ENCODE peak calls at places on chromosomes 12 and 14, in seven cellular contexts. I is tibial artery, H is sigmoid colon, R is cardiac muscle cell, L is stomach, Z is adrenal gland, A is psoas muscle. O is an unnamed sample.

GRCh38 chr12:44876554-44877275 is 600 bp upstream of the NELL2 start:
- DNase-seq in L (no peak), A (peak; percentile 45), R (peak; percentile 30), I (no peak), Z (peak; percentile 3), H (no peak), O (peak; percentile 38)

GRCh38 chr12:69490920-69491643 is 20.9 kb downstream of the FRS2 start:
- DNase-seq in R (no peak), H (no peak), Z (no peak), A (no peak), L (no peak), I (no peak), O (no peak)

GRCh38 chr14:90656986-90657385 is 159.2 kb downstream of the TTC7B start:
- DNase-seq in H (no peak), I (no peak), L (no peak), R (no peak), A (no peak), Z (no peak), O (no peak)

GRCh38 chr14:90419200-90419599 is 22.4 kb downstream of the CALM1 start:
- DNase-seq in Z (peak; percentile 88), A (peak; percentile 82), I (peak; percentile 79), L (peak; percentile 74), R (peak; percentile 95), H (peak; percentile 93), O (peak; percentile 61)

GRCh38 chr14:68527329-68527851 is 265.5 kb downstream of the ZFP36L1 start:
- DNase-seq in I (peak; percentile 51), A (no peak), L (peak; percentile 50), Z (no peak), R (no peak), H (no peak), O (no peak)

GRCh38 chr12:93577222-93577621 is 4.7 kb downstream of the SOCS2 start:
- DNase-seq in Z (no peak), L (no peak), A (no peak), R (no peak), H (no peak), I (no peak), O (no peak)

GRCh38 chr12:47828967-47829482 is 9.3 kb upstream of the HDAC7 start:
- DNase-seq in A (peak; percentile 87), H (peak; percentile 96), I (peak; percentile 83), Z (peak; percentile 94), L (peak; percentile 82), R (peak; percentile 86), O (no peak)

GRCh38 chr14:99779751-99780150 is 13.5 kb upstream of the EML1 start:
- DNase-seq in R (no peak), H (no peak), A (no peak), Z (no peak), L (no peak), I (no peak), O (no peak)

GRCh38 chr12:56411781-56412639 is 37.2 kb downstream of the TIMELESS start:
- DNase-seq in L (no peak), R (no peak), Z (no peak), I (no peak), H (no peak), A (no peak), O (no peak)

GRCh38 chr12:91007531-91008290 is 2.9 kb upstream of the EPYC start:
- DNase-seq in I (no peak), R (no peak), A (no peak), L (no peak), H (no peak), Z (no peak), O (no peak)

GRCh38 chr14:100785626-100786025 is 40.3 kb upstream of the MEG3 start:
- DNase-seq in R (no peak), I (no peak), Z (peak; percentile 8), L (no peak), A (peak; percentile 18), H (no peak), O (no peak)

GRCh38 chr12:132489078-132489601 is 811 bp upstream of the FBRSL1 start:
- DNase-seq in L (peak; percentile 52), R (no peak), Z (no peak), H (peak; percentile 80), I (no peak), A (no peak), O (peak; percentile 74)

GRCh38 chr12:107490000-107490399 is 195.6 kb upstream of the PWP1 start:
- DNase-seq in A (no peak), L (no peak), Z (no peak), R (no peak), I (no peak), H (no peak), O (no peak)

GRCh38 chr14:50344116-50344775 is 32.1 kb downstream of the DMAC2L start:
- DNase-seq in H (no peak), Z (no peak), L (no peak), A (no peak), I (no peak), R (no peak), O (no peak)

GRCh38 chr12:7046383-7047143 is 14.0 kb upstream of the C1S start:
- DNase-seq in I (no peak), H (no peak), L (no peak), Z (no peak), A (no peak), R (no peak), O (no peak)

GRCh38 chr12:51341259-51342007 is 5.0 kb downstream of the CELA1 start:
- DNase-seq in A (peak; percentile 73), R (peak; percentile 79), I (peak; percentile 70), L (peak; percentile 75), H (peak; percentile 81), Z (peak; percentile 80), O (peak; percentile 73)
- H3K4me3 ChIP-seq in A (peak overlapping the region; percentile 48), R (no peak overlapping the region), I (peak overlapping the region; percentile 3), L (peak overlapping the region; percentile 20), H (peak overlapping the region; percentile 20), Z (no peak overlapping the region), O (peak overlapping the region; percentile 22)

GRCh38 chr12:2619136-2619535 is 175.6 kb upstream of the FKBP4 start:
- DNase-seq in L (no peak), R (no peak), H (no peak), A (no peak), I (no peak), Z (no peak), O (no peak)
- H3K4me1 ChIP-seq in L (no peaks in the 10 kb centered on the region), R (no peaks in the 10 kb centered on the region), H (peaks cover 1% of the 10 kb centered on the region), A (no peaks in the 10 kb centered on the region), I (no peaks in the 10 kb centered on the region), Z (peaks cover 2% of the 10 kb centered on the region), O (no peaks in the 10 kb centered on the region)

GRCh38 chr12:50132505-50133135 is 20.6 kb downstream of the COX14 start:
- DNase-seq in Z (no peak), I (no peak), R (peak; percentile 71), H (no peak), L (no peak), A (no peak), O (no peak)
- H3K4me3 ChIP-seq in Z (no peak overlapping the region), I (no peak overlapping the region), R (no peak overlapping the region), H (no peak overlapping the region), L (no peak overlapping the region), A (no peak overlapping the region), O (no peak overlapping the region)

DNA sequence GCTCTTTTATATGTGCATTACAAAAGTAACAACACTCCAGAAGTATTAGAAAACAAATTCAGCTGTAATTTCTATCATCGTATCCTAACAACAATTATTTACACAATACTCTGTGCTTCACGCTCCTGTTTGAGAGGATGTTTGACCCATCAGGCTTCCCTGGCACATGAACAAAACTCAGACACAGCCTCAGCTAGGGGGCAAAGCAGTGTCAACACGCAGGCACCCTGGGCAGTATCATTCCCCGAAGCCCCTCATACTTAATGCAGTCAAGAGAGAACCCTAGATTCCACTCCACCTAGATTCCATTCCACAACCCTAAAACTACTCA is 15.4 kb downstream of the MANSC1 start:
- DNase-seq in L (peak; percentile 10), A (no peak), Z (no peak), H (no peak), I (no peak), R (no peak), O (no peak)
- H3K4me1 ChIP-seq in L (peaks cover 30% of the 10 kb centered on the region), A (no peaks in the 10 kb centered on the region), Z (peaks cover 12% of the 10 kb centered on the region), H (no peaks in the 10 kb centered on the region), I (no peaks in the 10 kb centered on the region), R (no peaks in the 10 kb centered on the region), O (no peaks in the 10 kb centered on the region)

GRCh38 chr12:67068204-67068731 is 200.9 kb upstream of the CAND1 start:
- DNase-seq in A (no peak), I (no peak), R (no peak), L (no peak), H (no peak), Z (no peak), O (no peak)

GRCh38 chr12:67070307-67070600 is 198.9 kb upstream of the CAND1 start:
- DNase-seq in L (no peak), Z (no peak), I (no peak), R (no peak), A (no peak), H (no peak), O (no peak)

GRCh38 chr12:67070604-67071003 is 198.6 kb upstream of the CAND1 start:
- DNase-seq in A (no peak), Z (no peak), L (no peak), I (no peak), H (no peak), R (no peak), O (no peak)

GRCh38 chr12:67068773-67069450 is 200.2 kb upstream of the CAND1 start:
- DNase-seq in H (peak; percentile 72), I (no peak), Z (peak; percentile 39), A (peak; percentile 52), L (peak; percentile 34), R (peak; percentile 32), O (peak; percentile 50)

GRCh38 chr12:67069451-67070306 is 199.5 kb upstream of the CAND1 start:
- DNase-seq in H (no peak), I (no peak), Z (peak; percentile 12), R (peak; percentile 8), A (peak; percentile 48), L (peak; percentile 41), O (peak; percentile 37)
- H3K4me3 ChIP-seq in H (peak overlapping the region; percentile 76), I (peak overlapping the region; percentile 68), Z (no peak overlapping the region), R (peak overlapping the region; percentile 66), A (peak overlapping the region; percentile 76), L (peak overlapping the region; percentile 79), O (peak overlapping the region; percentile 26)

DNA sequence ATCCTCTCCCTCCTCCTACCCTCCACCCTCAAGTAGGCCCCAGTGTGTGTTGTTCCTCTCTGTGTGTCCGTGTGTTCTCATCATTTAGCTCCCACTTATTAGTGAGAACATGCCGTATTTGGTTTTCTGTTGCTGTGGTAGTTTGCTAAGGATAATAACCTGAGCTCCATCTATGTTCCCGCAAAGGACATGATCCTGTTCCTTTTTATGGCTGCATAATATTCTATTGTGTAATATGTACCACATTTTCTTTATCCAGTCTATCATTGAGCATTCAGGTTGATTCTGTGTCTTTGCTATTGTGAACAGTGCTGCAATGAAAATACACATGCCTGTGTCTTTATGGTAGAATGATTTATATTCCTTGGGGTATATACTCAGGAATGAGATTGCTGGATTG is 30.5 kb downstream of the JDP2 start:
- DNase-seq in Z (no peak), R (no peak), L (no peak), I (no peak), H (no peak), A (no peak), O (no peak)
- H3K4me1 ChIP-seq in Z (peaks cover 34% of the 10 kb centered on the region), R (peaks cover 18% of the 10 kb centered on the region), L (peaks cover 61% of the 10 kb centered on the region), I (no peaks in the 10 kb centered on the region), H (peaks cover 55% of the 10 kb centered on the region), A (peaks cover 72% of the 10 kb centered on the region), O (no peaks in the 10 kb centered on the region)